ENCODE peak calls at places on chromosomes 1 and 21, in six cellular contexts. Q is IMR-90, R is H1, V is neuronal stem cell, D is mesenchymal stem cell, L is trophoblast cell. X is an unnamed sample.

GRCh38 chr1:44038876-44039657 is 7.8 kb upstream of the SLC6A9 start:
- DNase-seq in Q (peak; percentile 39), R (no peak), V (no peak), D (no peak), L (no peak), X (no peak)

GRCh38 chr21:20662523-20662922 is 335.7 kb upstream of the NCAM2 start:
- DNase-seq in Q (no peak), R (peak; percentile 52), V (no peak), D (no peak), L (no peak), X (peak; percentile 47)

GRCh38 chr1:93585059-93585966 is 96.3 kb downstream of the BCAR3 start:
- DNase-seq in Q (no peak), R (no peak), V (no peak), D (no peak), L (peak; percentile 96), X (no peak)

GRCh38 chr1:81801032-81801833 is 499 bp downstream of the ADGRL2 start:
- DNase-seq in Q (peak; percentile 88), R (peak; percentile 86), V (peak; percentile 88), D (peak; percentile 97), L (peak; percentile 24), X (peak; percentile 86)

GRCh38 chr1:116457944-116458343 is 84.9 kb downstream of the ATP1A1 start:
- DNase-seq in Q (no peak), R (no peak), V (no peak), D (no peak), L (no peak), X (no peak)

GRCh38 chr1:45974541-45975269 is 157.7 kb downstream of the PIK3R3 start:
- DNase-seq in Q (peak; percentile 68), R (no peak), V (no peak), D (no peak), L (no peak), X (no peak)

GRCh38 chr21:15057290-15057689 is 7.5 kb downstream of the NRIP1 start:
- DNase-seq in Q (no peak), R (no peak), V (no peak), D (peak; percentile 14), L (peak; percentile 58), X (peak; percentile 37)

GRCh38 chr1:203287109-203287893 is 18.0 kb upstream of the BTG2 start:
- DNase-seq in Q (no peak), R (no peak), V (no peak), D (peak; percentile 43), L (no peak), X (no peak)

GRCh38 chr1:232472485-232473041 is 157.4 kb downstream of the SIPA1L2 start:
- DNase-seq in Q (peak; percentile 83), R (no peak), V (no peak), D (peak; percentile 75), L (no peak), X (no peak)

GRCh38 chr1:208026880-208027438 is 116.0 kb upstream of the CD34 start:
- DNase-seq in Q (no peak), R (no peak), V (no peak), D (no peak), L (no peak), X (no peak)

GRCh38 chr1:211630236-211631081 is 45.0 kb downstream of the NEK2 start:
- DNase-seq in Q (no peak), R (peak; percentile 66), V (no peak), D (no peak), L (no peak), X (peak; percentile 70)

GRCh38 chr1:57122031-57122430 is 156.2 kb upstream of the C8B start:
- DNase-seq in Q (no peak), R (no peak), V (no peak), D (no peak), L (no peak), X (no peak)

GRCh38 chr1:33338495-33339211 is 17.8 kb upstream of the A3GALT2 start:
- DNase-seq in Q (peak; percentile 87), R (no peak), V (no peak), D (peak; percentile 97), L (peak; percentile 90), X (no peak)

GRCh38 chr1:150798509-150798908 is 9.6 kb downstream of the CTSK start:
- DNase-seq in Q (peak; percentile 46), R (no peak), V (no peak), D (no peak), L (no peak), X (no peak)

GRCh38 chr1:201966171-201966570 is 10.9 kb downstream of the TIMM17A start:
- DNase-seq in Q (no peak), R (no peak), V (no peak), D (no peak), L (no peak), X (no peak)

GRCh38 chr1:193569696-193570269 is 383.4 kb upstream of the B3GALT2 start:
- DNase-seq in Q (peak; percentile 91), R (no peak), V (no peak), D (peak; percentile 93), L (no peak), X (no peak)

GRCh38 chr1:68340951-68341350 is 108.6 kb upstream of the WLS start:
- DNase-seq in Q (no peak), R (no peak), V (no peak), D (no peak), L (no peak), X (no peak)

GRCh38 chr1:113057006-113057405 is 16.0 kb upstream of the LRIG2 start:
- DNase-seq in Q (no peak), R (no peak), V (no peak), D (peak; percentile 16), L (no peak), X (peak; percentile 51)

GRCh38 chr1:32897082-32898049 is 3.8 kb downstream of the TMEM54 start:
- DNase-seq in Q (no peak), R (no peak), V (no peak), D (no peak), L (no peak), X (no peak)

GRCh38 chr1:168960595-168960994 is 145.9 kb upstream of the ATP1B1 start:
- DNase-seq in Q (no peak), R (no peak), V (no peak), D (no peak), L (no peak), X (no peak)

GRCh38 chr1:27513521-27513920 is 23.6 kb upstream of the WASF2 start:
- DNase-seq in Q (no peak), R (no peak), V (no peak), D (no peak), L (no peak), X (no peak)

GRCh38 chr1:100950776-100951175 is 54.9 kb downstream of the SLC30A7 start:
- DNase-seq in Q (peak; percentile 81), R (no peak), V (peak; percentile 24), D (peak; percentile 26), L (no peak), X (peak; percentile 32)

GRCh38 chr21:36320421-36321324 is 676 bp downstream of the MORC3 start:
- DNase-seq in Q (peak; percentile 73), R (peak; percentile 79), V (peak; percentile 61), D (peak; percentile 84), L (peak; percentile 91), X (peak; percentile 68)

GRCh38 chr1:183194527-183195145 is 8.6 kb downstream of the LAMC2 start:
- DNase-seq in Q (no peak), R (no peak), V (no peak), D (no peak), L (no peak), X (no peak)

GRCh38 chr1:6634278-6635052 is 9.8 kb downstream of the THAP3 start:
- DNase-seq in Q (peak; percentile 25), R (peak; percentile 79), V (no peak), D (peak; percentile 40), L (peak; percentile 51), X (peak; percentile 78)

GRCh38 chr1:1272341-1273151 is 1.1 kb downstream of the UBE2J2 start:
- DNase-seq in Q (peak; percentile 35), R (no peak), V (no peak), D (no peak), L (no peak), X (no peak)
- H4K91ac ChIP-seq in Q (peak overlapping the region; percentile 64), R (no peak overlapping the region), V (no peak overlapping the region), D (peak overlapping the region; percentile 92), L (peak overlapping the region; percentile 94), X (no peak overlapping the region)

DNA sequence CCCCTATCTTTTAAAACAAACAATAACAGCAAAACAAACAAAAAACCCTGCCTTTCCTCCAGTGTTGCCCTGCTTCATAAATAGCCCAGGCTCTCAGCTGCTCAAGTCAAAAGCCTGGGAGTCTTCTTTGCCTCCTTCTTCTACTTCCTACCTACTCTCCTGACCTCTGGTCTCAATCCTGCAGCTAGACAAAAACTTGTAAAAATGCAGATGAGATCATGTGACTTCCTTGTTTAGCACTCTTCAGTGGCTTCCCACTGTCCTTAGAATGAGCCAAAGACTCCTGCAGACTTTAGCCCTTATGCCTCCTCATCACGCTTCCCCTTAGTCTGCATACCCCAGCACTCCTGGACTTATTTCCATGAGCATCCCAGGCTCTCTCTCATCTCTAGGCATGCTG is 55.0 kb upstream of the ZNF644 start:
- DNase-seq in Q (no peak), R (no peak), V (no peak), D (no peak), L (no peak), X (no peak)
- H4K91ac ChIP-seq in Q (no peak overlapping the region), R (no peak overlapping the region), V (no peak overlapping the region), D (no peak overlapping the region), L (no peak overlapping the region), X (no peak overlapping the region)

DNA sequence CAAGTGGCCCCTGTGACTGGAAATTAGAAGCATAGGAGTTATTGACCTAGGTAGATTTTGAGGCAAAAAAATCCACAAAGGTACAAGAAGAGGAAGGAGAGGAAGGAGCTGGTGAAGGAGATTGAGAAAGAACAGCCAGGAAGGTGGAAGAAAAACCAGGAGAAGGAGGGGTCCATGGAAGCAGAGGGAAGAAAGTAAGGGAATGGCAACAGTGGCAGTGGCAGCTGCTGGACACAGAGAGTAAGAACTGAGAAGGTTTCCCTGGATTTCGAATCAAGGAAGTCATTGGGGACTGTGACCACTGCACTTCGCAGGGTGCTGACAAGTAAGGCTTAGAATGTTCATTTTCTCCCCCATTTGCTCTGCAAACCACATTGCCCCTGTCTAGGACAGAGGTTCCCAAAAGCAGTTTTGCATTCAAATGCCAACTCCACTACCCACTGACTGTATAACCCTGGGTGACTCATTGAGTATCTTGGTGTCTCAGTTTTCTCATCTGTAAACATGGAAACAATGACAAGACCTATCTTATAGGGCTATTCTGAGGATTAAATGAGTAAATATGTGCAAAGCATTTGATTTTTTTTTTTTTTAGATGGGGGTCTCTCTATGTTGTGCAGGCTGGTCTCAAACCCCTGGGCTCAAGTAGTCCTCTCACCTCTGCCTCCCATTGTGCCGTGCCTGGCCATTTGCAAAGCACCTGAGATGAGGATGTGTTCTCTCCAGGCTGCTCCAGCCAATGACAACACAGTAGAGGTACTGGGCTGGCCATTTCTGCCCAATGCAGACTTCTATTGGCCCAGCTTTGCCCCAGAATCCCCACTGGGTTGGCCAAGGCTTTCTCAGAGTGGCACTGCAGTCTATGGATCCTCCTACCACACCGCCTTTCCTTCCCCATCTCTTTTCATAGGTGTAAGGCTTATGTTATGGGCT is 9.3 kb upstream of the CAPN2 start:
- DNase-seq in Q (peak; percentile 80), R (no peak), V (no peak), D (peak; percentile 91), L (no peak), X (no peak)
- H4K91ac ChIP-seq in Q (peak overlapping the region; percentile 96), R (no peak overlapping the region), V (no peak overlapping the region), D (peak overlapping the region; percentile 43), L (peak overlapping the region; percentile 22), X (no peak overlapping the region)

GRCh38 chr1:225664762-225665161 is 11.8 kb upstream of the ENAH start:
- DNase-seq in Q (no peak), R (no peak), V (no peak), D (no peak), L (no peak), X (no peak)

GRCh38 chr1:225668222-225668621 is 15.3 kb upstream of the ENAH start:
- DNase-seq in Q (no peak), R (no peak), V (no peak), D (no peak), L (no peak), X (no peak)

GRCh38 chr1:225670806-225671733 is 18.1 kb upstream of the ENAH start:
- DNase-seq in Q (no peak), R (no peak), V (no peak), D (no peak), L (no peak), X (no peak)

GRCh38 chr1:225670356-225670755 is 17.4 kb upstream of the ENAH start:
- DNase-seq in Q (no peak), R (no peak), V (no peak), D (no peak), L (no peak), X (no peak)
- H4K91ac ChIP-seq in Q (no peak overlapping the region), R (no peak overlapping the region), V (no peak overlapping the region), D (no peak overlapping the region), L (no peak overlapping the region), X (no peak overlapping the region)

X was measured in H9.